ENCODE peak calls at places on chromosome X, in four cellular contexts. One of them, this sample, is unnamed.

GRCh38 chrX:1403228-1403627 is 11.3 kb upstream of the SLC25A6 start:
- DNase-seq in astrocyte: no peak
- DNase-seq in IMR-90: no peak
- DNase-seq in mammary epithelial cell: no peak
- DNase-seq in this sample: no peak

GRCh38 chrX:66728818-66729271 is 90.0 kb upstream of the EDA2R start:
- DNase-seq in astrocyte: peak; percentile 16
- DNase-seq in mammary epithelial cell: peak; percentile 55
- DNase-seq in IMR-90: peak; percentile 59
- DNase-seq in this sample: peak; percentile 79

GRCh38 chrX:47266643-47267042 is 33.8 kb downstream of the USP11 start:
- DNase-seq in mammary epithelial cell: no peak
- DNase-seq in astrocyte: no peak
- DNase-seq in IMR-90: no peak
- DNase-seq in this sample: no peak

GRCh38 chrX:151386838-151387459 is 10.1 kb upstream of the VMA21 start:
- DNase-seq in astrocyte: no peak
- DNase-seq in IMR-90: peak; percentile 3
- DNase-seq in mammary epithelial cell: no peak
- DNase-seq in this sample: peak; percentile 40

GRCh38 chrX:46903458-46904242 is 8.6 kb upstream of the JADE3 start:
- DNase-seq in IMR-90: peak; percentile 70
- DNase-seq in mammary epithelial cell: peak; percentile 65
- DNase-seq in astrocyte: peak; percentile 53
- DNase-seq in this sample: peak; percentile 82

GRCh38 chrX:136768469-136769084 is 12.2 kb downstream of the ARHGEF6 start:
- DNase-seq in IMR-90: peak; percentile 83
- DNase-seq in mammary epithelial cell: peak; percentile 69
- DNase-seq in astrocyte: peak; percentile 91
- DNase-seq in this sample: peak; percentile 76

GRCh38 chrX:72094894-72095293 is 36.8 kb downstream of the RTL5 start:
- DNase-seq in IMR-90: peak; percentile 12
- DNase-seq in mammary epithelial cell: no peak
- DNase-seq in astrocyte: peak; percentile 18
- DNase-seq in this sample: no peak

GRCh38 chrX:123665197-123665596 is 67.7 kb downstream of the THOC2 start:
- DNase-seq in astrocyte: peak; percentile 21
- DNase-seq in mammary epithelial cell: peak; percentile 77
- DNase-seq in IMR-90: no peak
- DNase-seq in this sample: no peak

GRCh38 chrX:41326431-41326830 is 7.5 kb upstream of the DDX3X start:
- DNase-seq in IMR-90: no peak
- DNase-seq in astrocyte: no peak
- DNase-seq in mammary epithelial cell: no peak
- DNase-seq in this sample: no peak

GRCh38 chrX:24396236-24396929 is 35.9 kb downstream of the SUPT20HL1 start:
- DNase-seq in mammary epithelial cell: peak; percentile 60
- DNase-seq in IMR-90: peak; percentile 17
- DNase-seq in astrocyte: peak; percentile 80
- DNase-seq in this sample: peak; percentile 72

GRCh38 chrX:95076449-95076848 is 1402.4 kb downstream of the FAM133A start:
- DNase-seq in IMR-90: peak; percentile 10
- DNase-seq in astrocyte: no peak
- DNase-seq in mammary epithelial cell: peak; percentile 27
- DNase-seq in this sample: peak; percentile 43

GRCh38 chrX:151825927-151826471 is 86.7 kb upstream of the MAGEA4 start:
- DNase-seq in mammary epithelial cell: peak; percentile 59
- DNase-seq in astrocyte: peak; percentile 90
- DNase-seq in IMR-90: peak; percentile 1
- DNase-seq in this sample: peak; percentile 91

GRCh38 chrX:22135994-22136684 is 104.0 kb downstream of the PHEX start:
- DNase-seq in mammary epithelial cell: peak; percentile 79
- DNase-seq in IMR-90: peak; percentile 60
- DNase-seq in astrocyte: peak; percentile 68
- DNase-seq in this sample: peak; percentile 72
- H3K9ac ChIP-seq in mammary epithelial cell: peak overlapping the region; percentile 82
- H3K9ac ChIP-seq in IMR-90: peak overlapping the region; percentile 6
- H3K9ac ChIP-seq in astrocyte: peak overlapping the region; percentile 73
- H3K9ac ChIP-seq in this sample: no peak overlapping the region

GRCh38 chrX:115602729-115603389 is 41.9 kb downstream of the PLS3 start:
- DNase-seq in IMR-90: no peak
- DNase-seq in mammary epithelial cell: no peak
- DNase-seq in astrocyte: peak; percentile 36
- DNase-seq in this sample: peak; percentile 33

GRCh38 chrX:115603534-115604074 is 42.6 kb downstream of the PLS3 start:
- DNase-seq in astrocyte: no peak
- DNase-seq in IMR-90: no peak
- DNase-seq in mammary epithelial cell: no peak
- DNase-seq in this sample: no peak

GRCh38 chrX:115595049-115595448 is 34.1 kb downstream of the PLS3 start:
- DNase-seq in mammary epithelial cell: peak; percentile 32
- DNase-seq in astrocyte: no peak
- DNase-seq in IMR-90: no peak
- DNase-seq in this sample: no peak

GRCh38 chrX:115602308-115602707 is 41.3 kb downstream of the PLS3 start:
- DNase-seq in IMR-90: no peak
- DNase-seq in mammary epithelial cell: peak; percentile 37
- DNase-seq in astrocyte: no peak
- DNase-seq in this sample: no peak

DNA sequence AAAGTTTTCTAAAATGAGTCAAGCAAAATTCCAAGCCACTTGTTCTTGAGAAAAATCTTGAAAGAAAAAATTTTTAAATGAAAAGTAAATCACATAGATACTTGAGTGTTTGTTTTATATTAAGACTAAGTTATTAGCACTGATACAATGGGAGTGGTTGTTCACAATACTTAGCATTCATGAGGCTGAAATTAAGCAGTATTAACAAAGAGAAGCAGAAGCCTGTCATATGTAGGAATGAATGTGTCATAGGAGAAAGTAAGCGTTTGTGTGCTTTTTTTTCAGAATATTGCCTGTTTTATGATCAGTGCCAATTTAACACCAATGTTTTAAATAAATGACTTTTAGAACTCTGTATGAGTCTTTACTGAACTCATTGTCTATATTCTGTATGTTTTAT is 37.6 kb downstream of the PLS3 start:
- DNase-seq in astrocyte: no peak
- DNase-seq in IMR-90: no peak
- DNase-seq in mammary epithelial cell: no peak
- DNase-seq in this sample: no peak
- H3K4me1 ChIP-seq in astrocyte: peaks cover 19% of the 10 kb centered on the region
- H3K4me1 ChIP-seq in IMR-90: peaks cover 5% of the 10 kb centered on the region
- H3K4me1 ChIP-seq in mammary epithelial cell: peaks cover 5% of the 10 kb centered on the region
- H3K4me1 ChIP-seq in this sample: peaks cover 15% of the 10 kb centered on the region

GRCh38 chrX:153967536-153968214 is 3.9 kb downstream of the HCFC1 start:
- DNase-seq in astrocyte: no peak
- DNase-seq in mammary epithelial cell: no peak
- DNase-seq in IMR-90: no peak
- DNase-seq in this sample: no peak
- H3K9ac ChIP-seq in astrocyte: peak overlapping the region; percentile 22
- H3K9ac ChIP-seq in mammary epithelial cell: no peak overlapping the region
- H3K9ac ChIP-seq in IMR-90: no peak overlapping the region
- H3K9ac ChIP-seq in this sample: peak overlapping the region; percentile 100

DNA sequence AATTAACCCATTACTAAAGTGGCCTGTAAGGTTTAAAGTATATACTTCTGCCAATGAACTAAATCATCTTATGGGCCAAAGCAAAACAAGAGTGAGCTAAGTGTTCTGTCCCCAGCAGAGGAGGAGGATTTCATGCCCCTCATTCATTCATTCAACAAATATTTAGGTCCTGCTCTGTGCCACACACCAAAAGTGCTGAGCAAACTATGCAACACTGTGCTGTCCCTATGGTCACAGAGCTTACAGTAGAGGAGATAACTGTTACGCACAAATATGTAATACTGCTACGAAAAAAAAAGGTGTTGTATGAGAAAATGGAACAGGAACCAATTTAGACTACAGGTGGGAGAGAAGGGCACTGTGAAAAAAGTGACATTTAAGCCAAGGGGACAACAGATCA is 1.7 kb downstream of the SH3KBP1 start:
- DNase-seq in astrocyte: no peak
- DNase-seq in IMR-90: no peak
- DNase-seq in mammary epithelial cell: no peak
- DNase-seq in this sample: no peak
- H3K4me1 ChIP-seq in astrocyte: peaks cover 7% of the 10 kb centered on the region
- H3K4me1 ChIP-seq in IMR-90: peaks cover 5% of the 10 kb centered on the region
- H3K4me1 ChIP-seq in mammary epithelial cell: peaks cover 14% of the 10 kb centered on the region
- H3K4me1 ChIP-seq in this sample: peaks cover 21% of the 10 kb centered on the region

GRCh38 chrX:48835524-48836329 is at the start of gene PCSK1N:
- DNase-seq in astrocyte: no peak
- DNase-seq in IMR-90: no peak
- DNase-seq in mammary epithelial cell: peak; percentile 28
- DNase-seq in this sample: no peak
- H3K9ac ChIP-seq in astrocyte: peak within 1 kb of the TSS; percentile 48
- H3K9ac ChIP-seq in IMR-90: no peak within 1 kb of the TSS
- H3K9ac ChIP-seq in mammary epithelial cell: no peak within 1 kb of the TSS
- H3K9ac ChIP-seq in this sample: no peak within 1 kb of the TSS

DNA sequence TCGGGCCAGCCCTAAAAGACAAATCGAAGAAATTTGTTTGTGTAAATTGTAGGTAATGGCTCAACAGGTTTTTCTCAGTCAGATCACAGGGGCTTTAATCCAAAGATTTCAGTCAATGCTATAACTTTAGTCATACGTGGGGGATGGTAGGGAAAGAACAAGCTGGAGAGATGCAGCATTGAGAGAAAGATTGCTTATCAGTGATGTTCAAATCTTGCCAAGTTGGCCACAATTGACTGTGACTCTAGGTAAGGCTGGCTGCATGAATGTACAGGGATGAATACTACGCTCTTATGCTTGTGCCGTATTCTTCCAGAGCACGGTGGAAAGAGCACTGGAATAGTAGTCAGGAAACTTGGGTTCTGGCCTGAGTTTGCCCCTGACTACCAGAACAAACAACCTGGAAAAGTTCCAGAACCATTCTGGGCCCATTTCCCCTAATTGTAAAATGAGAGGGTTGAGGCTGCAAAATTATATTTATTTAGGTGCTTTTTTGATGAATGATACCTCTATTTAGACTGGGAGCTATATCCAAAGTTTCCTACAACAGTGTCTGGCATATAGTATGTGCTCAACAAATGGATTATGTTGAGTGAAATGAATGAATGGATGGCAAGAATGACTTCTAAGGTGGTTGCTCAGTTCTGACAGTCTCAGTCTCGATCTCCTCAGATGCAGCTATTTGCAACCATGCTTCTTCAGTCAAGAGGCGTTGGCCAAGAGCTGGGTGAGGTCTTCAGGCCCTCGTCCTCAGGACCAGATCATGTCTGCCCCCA is 44.4 kb downstream of the TSC22D3 start:
- DNase-seq in mammary epithelial cell: no peak
- DNase-seq in IMR-90: peak; percentile 8
- DNase-seq in astrocyte: peak; percentile 56
- DNase-seq in this sample: no peak
- H3K4me1 ChIP-seq in mammary epithelial cell: peaks cover 15% of the 10 kb centered on the region
- H3K4me1 ChIP-seq in IMR-90: peaks cover 7% of the 10 kb centered on the region
- H3K4me1 ChIP-seq in astrocyte: peaks cover 6% of the 10 kb centered on the region
- H3K4me1 ChIP-seq in this sample: peaks cover 18% of the 10 kb centered on the region

GRCh38 chrX:14027511-14028019 is 2.1 kb downstream of the GEMIN8 start:
- DNase-seq in astrocyte: peak; percentile 86
- DNase-seq in mammary epithelial cell: peak; percentile 88
- DNase-seq in IMR-90: peak; percentile 86
- DNase-seq in this sample: peak; percentile 31
- H3K9ac ChIP-seq in astrocyte: peak overlapping the region; percentile 96
- H3K9ac ChIP-seq in mammary epithelial cell: peak overlapping the region; percentile 93
- H3K9ac ChIP-seq in IMR-90: no peak overlapping the region
- H3K9ac ChIP-seq in this sample: no peak overlapping the region

GRCh38 chrX:128019218-128019617 is 33.0 kb downstream of the ACTRT1 start:
- DNase-seq in mammary epithelial cell: no peak
- DNase-seq in IMR-90: no peak
- DNase-seq in astrocyte: no peak
- DNase-seq in this sample: no peak

GRCh38 chrX:128020701-128021100 is 31.5 kb downstream of the ACTRT1 start:
- DNase-seq in IMR-90: peak; percentile 1
- DNase-seq in mammary epithelial cell: peak; percentile 80
- DNase-seq in astrocyte: peak; percentile 22
- DNase-seq in this sample: peak; percentile 0

DNA sequence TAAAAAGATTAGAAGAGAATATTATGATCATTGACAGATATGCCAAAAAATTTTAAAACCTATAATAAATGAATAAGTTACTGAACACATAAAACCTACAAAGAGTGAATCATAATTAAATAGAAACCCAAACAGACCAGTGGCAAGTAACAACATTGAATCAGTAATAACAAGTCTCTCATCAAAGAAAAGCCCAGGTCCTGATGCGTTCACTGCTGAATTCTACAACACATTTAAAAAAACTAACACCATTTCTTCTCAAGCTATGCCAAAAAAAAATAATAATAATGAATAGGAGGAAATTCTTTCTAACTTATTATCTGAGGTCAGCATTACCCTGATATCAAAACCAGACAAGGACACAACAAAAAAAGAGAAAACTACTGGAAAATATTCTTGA is 30.6 kb downstream of the ACTRT1 start:
- DNase-seq in mammary epithelial cell: no peak
- DNase-seq in astrocyte: no peak
- DNase-seq in IMR-90: no peak
- DNase-seq in this sample: no peak
- H3K4me1 ChIP-seq in mammary epithelial cell: peaks cover 4% of the 10 kb centered on the region
- H3K4me1 ChIP-seq in astrocyte: peaks cover 4% of the 10 kb centered on the region
- H3K4me1 ChIP-seq in IMR-90: no peaks in the 10 kb centered on the region
- H3K4me1 ChIP-seq in this sample: peaks cover 2% of the 10 kb centered on the region

GRCh38 chrX:129772796-129773431 is 6.8 kb upstream of the SASH3 start:
- DNase-seq in IMR-90: no peak
- DNase-seq in mammary epithelial cell: no peak
- DNase-seq in astrocyte: no peak
- DNase-seq in this sample: no peak
- H3K9ac ChIP-seq in IMR-90: no peak overlapping the region
- H3K9ac ChIP-seq in mammary epithelial cell: no peak overlapping the region
- H3K9ac ChIP-seq in astrocyte: no peak overlapping the region
- H3K9ac ChIP-seq in this sample: no peak overlapping the region

This sample was measured in adipocyte.